ENCODE peak calls at places on chromosomes 2 and 18, in eight cellular contexts. One of them, this sample, is unnamed.

GRCh38 chr18:46373787-46374186 is 269.6 kb downstream of the HAUS1 start:
- ATAC-seq in activated B cell treated with CpG ODN at 0.5 μM for 24 hours: no peak
- ATAC-seq in naive thymus-derived CD8-positive, alpha-beta T cell: no peak
- ATAC-seq in psoas muscle: no peak
- ATAC-seq in activated T-cell treated with anti-CD3 and anti-CD28 coated beads, Interleukin-2, amount 50 U/mL, for 4 hours: no peak
- ATAC-seq in left ventricle myocardium superior: no peak
- ATAC-seq in heart left ventricle: no peak
- ATAC-seq in gastroesophageal sphincter: no peak
- ATAC-seq in this sample: no peak

GRCh38 chr2:98346259-98347236 is at the start of gene CNGA3:
- ATAC-seq in psoas muscle: no peak
- ATAC-seq in naive thymus-derived CD8-positive, alpha-beta T cell: peak; percentile 41
- ATAC-seq in left ventricle myocardium superior: peak; percentile 45
- ATAC-seq in gastroesophageal sphincter: no peak
- ATAC-seq in activated T-cell treated with anti-CD3 and anti-CD28 coated beads, Interleukin-2, amount 50 U/mL, for 4 hours: peak; percentile 43
- ATAC-seq in activated B cell treated with CpG ODN at 0.5 μM for 24 hours: no peak
- ATAC-seq in heart left ventricle: peak; percentile 48
- ATAC-seq in this sample: no peak

GRCh38 chr2:158559252-158559651 is 102.5 kb downstream of the PKP4 start:
- ATAC-seq in naive thymus-derived CD8-positive, alpha-beta T cell: no peak
- ATAC-seq in gastroesophageal sphincter: no peak
- ATAC-seq in activated B cell treated with CpG ODN at 0.5 μM for 24 hours: no peak
- ATAC-seq in activated T-cell treated with anti-CD3 and anti-CD28 coated beads, Interleukin-2, amount 50 U/mL, for 4 hours: no peak
- ATAC-seq in left ventricle myocardium superior: no peak
- ATAC-seq in psoas muscle: no peak
- ATAC-seq in heart left ventricle: no peak
- ATAC-seq in this sample: no peak

GRCh38 chr2:227759411-227760113 is 13.9 kb downstream of the SCYGR8 start:
- ATAC-seq in naive thymus-derived CD8-positive, alpha-beta T cell: no peak
- ATAC-seq in activated B cell treated with CpG ODN at 0.5 μM for 24 hours: no peak
- ATAC-seq in heart left ventricle: no peak
- ATAC-seq in gastroesophageal sphincter: no peak
- ATAC-seq in activated T-cell treated with anti-CD3 and anti-CD28 coated beads, Interleukin-2, amount 50 U/mL, for 4 hours: no peak
- ATAC-seq in psoas muscle: no peak
- ATAC-seq in left ventricle myocardium superior: no peak
- ATAC-seq in this sample: no peak

GRCh38 chr2:230714122-230714453 is 1.4 kb downstream of the CAB39 start:
- ATAC-seq in psoas muscle: peak; percentile 73
- ATAC-seq in gastroesophageal sphincter: no peak
- ATAC-seq in activated B cell treated with CpG ODN at 0.5 μM for 24 hours: peak; percentile 14
- ATAC-seq in heart left ventricle: no peak
- ATAC-seq in left ventricle myocardium superior: peak; percentile 8
- ATAC-seq in activated T-cell treated with anti-CD3 and anti-CD28 coated beads, Interleukin-2, amount 50 U/mL, for 4 hours: peak; percentile 70
- ATAC-seq in naive thymus-derived CD8-positive, alpha-beta T cell: peak; percentile 66
- ATAC-seq in this sample: no peak

GRCh38 chr2:200225943-200226342 is 80.5 kb upstream of the SPATS2L start:
- ATAC-seq in psoas muscle: peak; percentile 67
- ATAC-seq in naive thymus-derived CD8-positive, alpha-beta T cell: no peak
- ATAC-seq in heart left ventricle: no peak
- ATAC-seq in activated T-cell treated with anti-CD3 and anti-CD28 coated beads, Interleukin-2, amount 50 U/mL, for 4 hours: no peak
- ATAC-seq in gastroesophageal sphincter: no peak
- ATAC-seq in left ventricle myocardium superior: peak; percentile 77
- ATAC-seq in activated B cell treated with CpG ODN at 0.5 μM for 24 hours: no peak
- ATAC-seq in this sample: no peak

GRCh38 chr18:47075098-47075883 is 39.9 kb upstream of the ELOA2 start:
- ATAC-seq in gastroesophageal sphincter: no peak
- ATAC-seq in activated T-cell treated with anti-CD3 and anti-CD28 coated beads, Interleukin-2, amount 50 U/mL, for 4 hours: no peak
- ATAC-seq in left ventricle myocardium superior: no peak
- ATAC-seq in psoas muscle: no peak
- ATAC-seq in heart left ventricle: no peak
- ATAC-seq in naive thymus-derived CD8-positive, alpha-beta T cell: no peak
- ATAC-seq in activated B cell treated with CpG ODN at 0.5 μM for 24 hours: no peak
- ATAC-seq in this sample: no peak

GRCh38 chr2:203543898-203544328 is 8.8 kb upstream of the RAPH1 start:
- ATAC-seq in gastroesophageal sphincter: no peak
- ATAC-seq in naive thymus-derived CD8-positive, alpha-beta T cell: no peak
- ATAC-seq in left ventricle myocardium superior: no peak
- ATAC-seq in activated T-cell treated with anti-CD3 and anti-CD28 coated beads, Interleukin-2, amount 50 U/mL, for 4 hours: no peak
- ATAC-seq in heart left ventricle: no peak
- ATAC-seq in activated B cell treated with CpG ODN at 0.5 μM for 24 hours: no peak
- ATAC-seq in psoas muscle: no peak
- ATAC-seq in this sample: no peak

GRCh38 chr2:231457101-231457500 is 7.2 kb downstream of the NCL start:
- ATAC-seq in gastroesophageal sphincter: no peak
- ATAC-seq in heart left ventricle: no peak
- ATAC-seq in left ventricle myocardium superior: no peak
- ATAC-seq in activated T-cell treated with anti-CD3 and anti-CD28 coated beads, Interleukin-2, amount 50 U/mL, for 4 hours: no peak
- ATAC-seq in naive thymus-derived CD8-positive, alpha-beta T cell: no peak
- ATAC-seq in psoas muscle: no peak
- ATAC-seq in activated B cell treated with CpG ODN at 0.5 μM for 24 hours: no peak
- ATAC-seq in this sample: no peak

GRCh38 chr2:119702918-119703401 is 24.0 kb downstream of the TMEM177 start:
- ATAC-seq in gastroesophageal sphincter: peak; percentile 86
- ATAC-seq in activated T-cell treated with anti-CD3 and anti-CD28 coated beads, Interleukin-2, amount 50 U/mL, for 4 hours: peak; percentile 85
- ATAC-seq in naive thymus-derived CD8-positive, alpha-beta T cell: peak; percentile 97
- ATAC-seq in psoas muscle: peak; percentile 99
- ATAC-seq in heart left ventricle: peak; percentile 88
- ATAC-seq in activated B cell treated with CpG ODN at 0.5 μM for 24 hours: peak; percentile 97
- ATAC-seq in left ventricle myocardium superior: peak; percentile 92
- ATAC-seq in this sample: peak; percentile 86

GRCh38 chr2:65309699-65310098 is 82.1 kb downstream of the ACTR2 start:
- ATAC-seq in gastroesophageal sphincter: no peak
- ATAC-seq in naive thymus-derived CD8-positive, alpha-beta T cell: no peak
- ATAC-seq in left ventricle myocardium superior: peak; percentile 3
- ATAC-seq in heart left ventricle: no peak
- ATAC-seq in activated T-cell treated with anti-CD3 and anti-CD28 coated beads, Interleukin-2, amount 50 U/mL, for 4 hours: no peak
- ATAC-seq in activated B cell treated with CpG ODN at 0.5 μM for 24 hours: no peak
- ATAC-seq in psoas muscle: peak; percentile 26
- ATAC-seq in this sample: no peak

GRCh38 chr2:139790807-139791206 is 1010.6 kb upstream of the NXPH2 start:
- ATAC-seq in left ventricle myocardium superior: no peak
- ATAC-seq in psoas muscle: no peak
- ATAC-seq in activated B cell treated with CpG ODN at 0.5 μM for 24 hours: no peak
- ATAC-seq in activated T-cell treated with anti-CD3 and anti-CD28 coated beads, Interleukin-2, amount 50 U/mL, for 4 hours: no peak
- ATAC-seq in gastroesophageal sphincter: no peak
- ATAC-seq in naive thymus-derived CD8-positive, alpha-beta T cell: no peak
- ATAC-seq in heart left ventricle: no peak
- ATAC-seq in this sample: no peak

GRCh38 chr2:108987111-108987510 is 1.9 kb downstream of the EDAR start:
- ATAC-seq in left ventricle myocardium superior: no peak
- ATAC-seq in activated B cell treated with CpG ODN at 0.5 μM for 24 hours: no peak
- ATAC-seq in heart left ventricle: no peak
- ATAC-seq in gastroesophageal sphincter: no peak
- ATAC-seq in naive thymus-derived CD8-positive, alpha-beta T cell: peak; percentile 70
- ATAC-seq in psoas muscle: no peak
- ATAC-seq in activated T-cell treated with anti-CD3 and anti-CD28 coated beads, Interleukin-2, amount 50 U/mL, for 4 hours: peak; percentile 20
- ATAC-seq in this sample: no peak

GRCh38 chr18:39186008-39186407 is 1620.4 kb upstream of the CELF4 start:
- ATAC-seq in activated T-cell treated with anti-CD3 and anti-CD28 coated beads, Interleukin-2, amount 50 U/mL, for 4 hours: no peak
- ATAC-seq in activated B cell treated with CpG ODN at 0.5 μM for 24 hours: no peak
- ATAC-seq in heart left ventricle: no peak
- ATAC-seq in naive thymus-derived CD8-positive, alpha-beta T cell: no peak
- ATAC-seq in gastroesophageal sphincter: no peak
- ATAC-seq in left ventricle myocardium superior: no peak
- ATAC-seq in psoas muscle: no peak
- ATAC-seq in this sample: no peak

GRCh38 chr2:148552675-148553331 is 91.7 kb upstream of the EPC2 start:
- ATAC-seq in naive thymus-derived CD8-positive, alpha-beta T cell: peak; percentile 93
- ATAC-seq in left ventricle myocardium superior: no peak
- ATAC-seq in heart left ventricle: no peak
- ATAC-seq in gastroesophageal sphincter: no peak
- ATAC-seq in psoas muscle: no peak
- ATAC-seq in activated B cell treated with CpG ODN at 0.5 μM for 24 hours: peak; percentile 71
- ATAC-seq in activated T-cell treated with anti-CD3 and anti-CD28 coated beads, Interleukin-2, amount 50 U/mL, for 4 hours: peak; percentile 81
- ATAC-seq in this sample: peak; percentile 28

GRCh38 chr2:109144271-109144670 is 15.3 kb downstream of the SH3RF3 start:
- ATAC-seq in left ventricle myocardium superior: no peak
- ATAC-seq in activated B cell treated with CpG ODN at 0.5 μM for 24 hours: no peak
- ATAC-seq in psoas muscle: no peak
- ATAC-seq in heart left ventricle: no peak
- ATAC-seq in naive thymus-derived CD8-positive, alpha-beta T cell: peak; percentile 91
- ATAC-seq in activated T-cell treated with anti-CD3 and anti-CD28 coated beads, Interleukin-2, amount 50 U/mL, for 4 hours: peak; percentile 28
- ATAC-seq in gastroesophageal sphincter: no peak
- ATAC-seq in this sample: no peak

GRCh38 chr2:60976875-60977561 is 40.5 kb upstream of the PEX13 start:
- ATAC-seq in heart left ventricle: no peak
- ATAC-seq in activated B cell treated with CpG ODN at 0.5 μM for 24 hours: no peak
- ATAC-seq in psoas muscle: no peak
- ATAC-seq in gastroesophageal sphincter: no peak
- ATAC-seq in left ventricle myocardium superior: no peak
- ATAC-seq in naive thymus-derived CD8-positive, alpha-beta T cell: no peak
- ATAC-seq in activated T-cell treated with anti-CD3 and anti-CD28 coated beads, Interleukin-2, amount 50 U/mL, for 4 hours: peak; percentile 90
- ATAC-seq in this sample: no peak

GRCh38 chr2:133477614-133477990 is 90.7 kb downstream of the NCKAP5 start:
- ATAC-seq in activated B cell treated with CpG ODN at 0.5 μM for 24 hours: no peak
- ATAC-seq in naive thymus-derived CD8-positive, alpha-beta T cell: no peak
- ATAC-seq in gastroesophageal sphincter: no peak
- ATAC-seq in left ventricle myocardium superior: no peak
- ATAC-seq in activated T-cell treated with anti-CD3 and anti-CD28 coated beads, Interleukin-2, amount 50 U/mL, for 4 hours: no peak
- ATAC-seq in heart left ventricle: no peak
- ATAC-seq in psoas muscle: no peak
- ATAC-seq in this sample: no peak

GRCh38 chr18:8117008-8117376 is 492.2 kb upstream of the RAB12 start:
- ATAC-seq in psoas muscle: no peak
- ATAC-seq in activated T-cell treated with anti-CD3 and anti-CD28 coated beads, Interleukin-2, amount 50 U/mL, for 4 hours: no peak
- ATAC-seq in naive thymus-derived CD8-positive, alpha-beta T cell: no peak
- ATAC-seq in gastroesophageal sphincter: peak; percentile 54
- ATAC-seq in activated B cell treated with CpG ODN at 0.5 μM for 24 hours: no peak
- ATAC-seq in heart left ventricle: no peak
- ATAC-seq in left ventricle myocardium superior: no peak
- ATAC-seq in this sample: no peak

GRCh38 chr18:77086656-77087390 is 45.8 kb downstream of the MBP start:
- ATAC-seq in activated B cell treated with CpG ODN at 0.5 μM for 24 hours: no peak
- ATAC-seq in psoas muscle: peak; percentile 35
- ATAC-seq in naive thymus-derived CD8-positive, alpha-beta T cell: no peak
- ATAC-seq in left ventricle myocardium superior: peak; percentile 71
- ATAC-seq in activated T-cell treated with anti-CD3 and anti-CD28 coated beads, Interleukin-2, amount 50 U/mL, for 4 hours: no peak
- ATAC-seq in heart left ventricle: peak; percentile 49
- ATAC-seq in gastroesophageal sphincter: no peak
- ATAC-seq in this sample: no peak

GRCh38 chr18:9184998-9185613 is 48.5 kb downstream of the ANKRD12 start:
- ATAC-seq in gastroesophageal sphincter: no peak
- ATAC-seq in heart left ventricle: peak; percentile 41
- ATAC-seq in left ventricle myocardium superior: peak; percentile 26
- ATAC-seq in activated B cell treated with CpG ODN at 0.5 μM for 24 hours: no peak
- ATAC-seq in activated T-cell treated with anti-CD3 and anti-CD28 coated beads, Interleukin-2, amount 50 U/mL, for 4 hours: peak; percentile 80
- ATAC-seq in naive thymus-derived CD8-positive, alpha-beta T cell: peak; percentile 55
- ATAC-seq in psoas muscle: peak; percentile 33
- ATAC-seq in this sample: peak; percentile 56

GRCh38 chr2:187271825-187272224 is 176.2 kb downstream of the CALCRL start:
- ATAC-seq in naive thymus-derived CD8-positive, alpha-beta T cell: no peak
- ATAC-seq in psoas muscle: no peak
- ATAC-seq in activated T-cell treated with anti-CD3 and anti-CD28 coated beads, Interleukin-2, amount 50 U/mL, for 4 hours: no peak
- ATAC-seq in activated B cell treated with CpG ODN at 0.5 μM for 24 hours: no peak
- ATAC-seq in heart left ventricle: no peak
- ATAC-seq in gastroesophageal sphincter: no peak
- ATAC-seq in left ventricle myocardium superior: no peak
- ATAC-seq in this sample: no peak

GRCh38 chr2:16137080-16137755 is 196.9 kb downstream of the MYCN start:
- ATAC-seq in activated T-cell treated with anti-CD3 and anti-CD28 coated beads, Interleukin-2, amount 50 U/mL, for 4 hours: no peak
- ATAC-seq in psoas muscle: no peak
- ATAC-seq in gastroesophageal sphincter: no peak
- ATAC-seq in naive thymus-derived CD8-positive, alpha-beta T cell: no peak
- ATAC-seq in left ventricle myocardium superior: no peak
- ATAC-seq in activated B cell treated with CpG ODN at 0.5 μM for 24 hours: no peak
- ATAC-seq in heart left ventricle: no peak
- ATAC-seq in this sample: no peak

GRCh38 chr2:2577366-2577765 is 246.3 kb upstream of the MYT1L start:
- ATAC-seq in activated T-cell treated with anti-CD3 and anti-CD28 coated beads, Interleukin-2, amount 50 U/mL, for 4 hours: no peak
- ATAC-seq in psoas muscle: peak; percentile 67
- ATAC-seq in left ventricle myocardium superior: no peak
- ATAC-seq in gastroesophageal sphincter: no peak
- ATAC-seq in naive thymus-derived CD8-positive, alpha-beta T cell: no peak
- ATAC-seq in activated B cell treated with CpG ODN at 0.5 μM for 24 hours: no peak
- ATAC-seq in heart left ventricle: no peak
- ATAC-seq in this sample: no peak

GRCh38 chr2:160324917-160325316 is 124.8 kb upstream of the ITGB6 start:
- ATAC-seq in activated B cell treated with CpG ODN at 0.5 μM for 24 hours: no peak
- ATAC-seq in activated T-cell treated with anti-CD3 and anti-CD28 coated beads, Interleukin-2, amount 50 U/mL, for 4 hours: no peak
- ATAC-seq in gastroesophageal sphincter: no peak
- ATAC-seq in left ventricle myocardium superior: no peak
- ATAC-seq in heart left ventricle: peak; percentile 33
- ATAC-seq in naive thymus-derived CD8-positive, alpha-beta T cell: no peak
- ATAC-seq in psoas muscle: no peak
- ATAC-seq in this sample: peak; percentile 24

GRCh38 chr2:60400462-60400861 is 153.0 kb downstream of the BCL11A start:
- ATAC-seq in activated B cell treated with CpG ODN at 0.5 μM for 24 hours: peak; percentile 81
- ATAC-seq in naive thymus-derived CD8-positive, alpha-beta T cell: no peak
- ATAC-seq in activated T-cell treated with anti-CD3 and anti-CD28 coated beads, Interleukin-2, amount 50 U/mL, for 4 hours: no peak
- ATAC-seq in heart left ventricle: no peak
- ATAC-seq in psoas muscle: no peak
- ATAC-seq in left ventricle myocardium superior: no peak
- ATAC-seq in gastroesophageal sphincter: no peak
- ATAC-seq in this sample: no peak

GRCh38 chr2:16394986-16395550 is 270.6 kb downstream of the CYRIA start:
- ATAC-seq in gastroesophageal sphincter: no peak
- ATAC-seq in naive thymus-derived CD8-positive, alpha-beta T cell: no peak
- ATAC-seq in activated B cell treated with CpG ODN at 0.5 μM for 24 hours: no peak
- ATAC-seq in heart left ventricle: no peak
- ATAC-seq in psoas muscle: no peak
- ATAC-seq in left ventricle myocardium superior: no peak
- ATAC-seq in activated T-cell treated with anti-CD3 and anti-CD28 coated beads, Interleukin-2, amount 50 U/mL, for 4 hours: no peak
- ATAC-seq in this sample: no peak

GRCh38 chr2:61431345-61431744 is 39.5 kb downstream of the USP34 start:
- ATAC-seq in gastroesophageal sphincter: no peak
- ATAC-seq in psoas muscle: no peak
- ATAC-seq in heart left ventricle: no peak
- ATAC-seq in naive thymus-derived CD8-positive, alpha-beta T cell: no peak
- ATAC-seq in left ventricle myocardium superior: no peak
- ATAC-seq in activated B cell treated with CpG ODN at 0.5 μM for 24 hours: no peak
- ATAC-seq in activated T-cell treated with anti-CD3 and anti-CD28 coated beads, Interleukin-2, amount 50 U/mL, for 4 hours: no peak
- ATAC-seq in this sample: no peak

GRCh38 chr2:183867206-183867605 is 731.1 kb upstream of the ZNF804A start:
- ATAC-seq in left ventricle myocardium superior: no peak
- ATAC-seq in activated T-cell treated with anti-CD3 and anti-CD28 coated beads, Interleukin-2, amount 50 U/mL, for 4 hours: no peak
- ATAC-seq in heart left ventricle: no peak
- ATAC-seq in psoas muscle: no peak
- ATAC-seq in naive thymus-derived CD8-positive, alpha-beta T cell: no peak
- ATAC-seq in activated B cell treated with CpG ODN at 0.5 μM for 24 hours: no peak
- ATAC-seq in gastroesophageal sphincter: no peak
- ATAC-seq in this sample: no peak

GRCh38 chr2:72138011-72138881 is 9.4 kb downstream of the CYP26B1 start:
- ATAC-seq in naive thymus-derived CD8-positive, alpha-beta T cell: no peak
- ATAC-seq in activated B cell treated with CpG ODN at 0.5 μM for 24 hours: no peak
- ATAC-seq in activated T-cell treated with anti-CD3 and anti-CD28 coated beads, Interleukin-2, amount 50 U/mL, for 4 hours: peak; percentile 5
- ATAC-seq in heart left ventricle: peak; percentile 10
- ATAC-seq in psoas muscle: peak; percentile 12
- ATAC-seq in gastroesophageal sphincter: no peak
- ATAC-seq in left ventricle myocardium superior: peak; percentile 17
- ATAC-seq in this sample: no peak

GRCh38 chr2:39484620-39485495 is 47.8 kb upstream of the MAP4K3 start:
- ATAC-seq in activated B cell treated with CpG ODN at 0.5 μM for 24 hours: no peak
- ATAC-seq in left ventricle myocardium superior: no peak
- ATAC-seq in heart left ventricle: no peak
- ATAC-seq in gastroesophageal sphincter: no peak
- ATAC-seq in activated T-cell treated with anti-CD3 and anti-CD28 coated beads, Interleukin-2, amount 50 U/mL, for 4 hours: no peak
- ATAC-seq in naive thymus-derived CD8-positive, alpha-beta T cell: no peak
- ATAC-seq in psoas muscle: no peak
- ATAC-seq in this sample: no peak

GRCh38 chr2:222167762-222168161 is 131.0 kb downstream of the PAX3 start:
- ATAC-seq in activated B cell treated with CpG ODN at 0.5 μM for 24 hours: no peak
- ATAC-seq in psoas muscle: no peak
- ATAC-seq in gastroesophageal sphincter: no peak
- ATAC-seq in left ventricle myocardium superior: no peak
- ATAC-seq in heart left ventricle: no peak
- ATAC-seq in naive thymus-derived CD8-positive, alpha-beta T cell: no peak
- ATAC-seq in activated T-cell treated with anti-CD3 and anti-CD28 coated beads, Interleukin-2, amount 50 U/mL, for 4 hours: no peak
- ATAC-seq in this sample: no peak

GRCh38 chr2:204015118-204015842 is 78.7 kb downstream of the ICOS start:
- ATAC-seq in gastroesophageal sphincter: no peak
- ATAC-seq in activated T-cell treated with anti-CD3 and anti-CD28 coated beads, Interleukin-2, amount 50 U/mL, for 4 hours: peak; percentile 34
- ATAC-seq in activated B cell treated with CpG ODN at 0.5 μM for 24 hours: no peak
- ATAC-seq in naive thymus-derived CD8-positive, alpha-beta T cell: no peak
- ATAC-seq in psoas muscle: no peak
- ATAC-seq in heart left ventricle: no peak
- ATAC-seq in left ventricle myocardium superior: no peak
- ATAC-seq in this sample: no peak

GRCh38 chr2:157107877-157108276 is 149.6 kb upstream of the GALNT5 start:
- ATAC-seq in psoas muscle: no peak
- ATAC-seq in naive thymus-derived CD8-positive, alpha-beta T cell: no peak
- ATAC-seq in activated B cell treated with CpG ODN at 0.5 μM for 24 hours: no peak
- ATAC-seq in left ventricle myocardium superior: no peak
- ATAC-seq in activated T-cell treated with anti-CD3 and anti-CD28 coated beads, Interleukin-2, amount 50 U/mL, for 4 hours: no peak
- ATAC-seq in gastroesophageal sphincter: no peak
- ATAC-seq in heart left ventricle: no peak
- ATAC-seq in this sample: no peak